ENCODE peak calls at places on chromosomes 1 and 21, in five cellular contexts. One of them, this sample, is unnamed.

GRCh38 chr1:64246294-64246917 is 43.0 kb downstream of the UBE2U start:
- DNase-seq in mesenchymal stem cell: peak; percentile 56
- DNase-seq in H9: no peak
- DNase-seq in H1: no peak
- DNase-seq in neuronal stem cell: peak; percentile 31
- DNase-seq in this sample: peak; percentile 77

GRCh38 chr1:172040466-172040865 is 199.2 kb downstream of the DNM3 start:
- DNase-seq in H9: no peak
- DNase-seq in H1: no peak
- DNase-seq in neuronal stem cell: no peak
- DNase-seq in mesenchymal stem cell: peak; percentile 22
- DNase-seq in this sample: peak; percentile 51

GRCh38 chr1:113456967-113457366 is 66.7 kb downstream of the MAGI3 start:
- DNase-seq in H1: no peak
- DNase-seq in mesenchymal stem cell: peak; percentile 81
- DNase-seq in neuronal stem cell: no peak
- DNase-seq in H9: no peak
- DNase-seq in this sample: no peak

GRCh38 chr1:6148497-6149241 is 31.5 kb downstream of the CHD5 start:
- DNase-seq in neuronal stem cell: peak; percentile 80
- DNase-seq in H1: peak; percentile 93
- DNase-seq in H9: peak; percentile 94
- DNase-seq in mesenchymal stem cell: peak; percentile 11
- DNase-seq in this sample: peak; percentile 8

GRCh38 chr1:234864116-234864515 is 254.1 kb upstream of the IRF2BP2 start:
- DNase-seq in neuronal stem cell: no peak
- DNase-seq in H9: no peak
- DNase-seq in mesenchymal stem cell: no peak
- DNase-seq in H1: no peak
- DNase-seq in this sample: no peak

GRCh38 chr21:38244885-38245869 is 11.6 kb upstream of the KCNJ15 start:
- DNase-seq in neuronal stem cell: no peak
- DNase-seq in H9: no peak
- DNase-seq in mesenchymal stem cell: peak; percentile 93
- DNase-seq in H1: no peak
- DNase-seq in this sample: peak; percentile 51

GRCh38 chr1:228370941-228371740 is 35.5 kb downstream of the TRIM11 start:
- DNase-seq in H1: no peak
- DNase-seq in H9: no peak
- DNase-seq in mesenchymal stem cell: no peak
- DNase-seq in neuronal stem cell: no peak
- DNase-seq in this sample: peak; percentile 51

GRCh38 chr1:239218296-239218695 is 168.1 kb upstream of the CHRM3 start:
- DNase-seq in H9: no peak
- DNase-seq in mesenchymal stem cell: no peak
- DNase-seq in H1: no peak
- DNase-seq in neuronal stem cell: no peak
- DNase-seq in this sample: no peak

GRCh38 chr1:115710859-115711624 is 57.5 kb downstream of the CASQ2 start:
- DNase-seq in H1: no peak
- DNase-seq in mesenchymal stem cell: no peak
- DNase-seq in neuronal stem cell: no peak
- DNase-seq in H9: no peak
- DNase-seq in this sample: peak; percentile 91

GRCh38 chr1:206826409-206826808 is 39.0 kb upstream of the IL20 start:
- DNase-seq in H9: no peak
- DNase-seq in mesenchymal stem cell: peak; percentile 91
- DNase-seq in neuronal stem cell: no peak
- DNase-seq in H1: no peak
- DNase-seq in this sample: no peak

GRCh38 chr1:196433000-196433399 is 175.2 kb downstream of the KCNT2 start:
- DNase-seq in neuronal stem cell: no peak
- DNase-seq in H1: no peak
- DNase-seq in mesenchymal stem cell: peak; percentile 22
- DNase-seq in H9: no peak
- DNase-seq in this sample: no peak

GRCh38 chr1:201517631-201518030 is 10.7 kb upstream of the CSRP1 start:
- DNase-seq in H1: no peak
- DNase-seq in neuronal stem cell: no peak
- DNase-seq in H9: no peak
- DNase-seq in mesenchymal stem cell: no peak
- DNase-seq in this sample: peak; percentile 97

GRCh38 chr1:204065174-204065985 is 7.5 kb upstream of the SOX13 start:
- DNase-seq in mesenchymal stem cell: peak; percentile 61
- DNase-seq in H9: peak; percentile 86
- DNase-seq in neuronal stem cell: peak; percentile 76
- DNase-seq in H1: peak; percentile 75
- DNase-seq in this sample: no peak

GRCh38 chr1:19969898-19970660 is 9.3 kb downstream of the PLA2G2A start:
- DNase-seq in H1: no peak
- DNase-seq in mesenchymal stem cell: no peak
- DNase-seq in H9: no peak
- DNase-seq in neuronal stem cell: no peak
- DNase-seq in this sample: peak; percentile 34

GRCh38 chr1:155529929-155530328 is 32.7 kb downstream of the ASH1L start:
- DNase-seq in H9: no peak
- DNase-seq in neuronal stem cell: no peak
- DNase-seq in mesenchymal stem cell: no peak
- DNase-seq in H1: no peak
- DNase-seq in this sample: no peak

GRCh38 chr1:50970927-50971582 is 1.0 kb downstream of the CDKN2C start:
- DNase-seq in mesenchymal stem cell: peak; percentile 15
- DNase-seq in neuronal stem cell: no peak
- DNase-seq in H9: no peak
- DNase-seq in H1: no peak
- DNase-seq in this sample: no peak

GRCh38 chr21:42263591-42264131 is 44.7 kb downstream of the ABCG1 start:
- DNase-seq in H1: no peak
- DNase-seq in H9: no peak
- DNase-seq in neuronal stem cell: no peak
- DNase-seq in mesenchymal stem cell: no peak
- DNase-seq in this sample: no peak

GRCh38 chr1:193685986-193686385 is 499.6 kb upstream of the B3GALT2 start:
- DNase-seq in H9: no peak
- DNase-seq in H1: no peak
- DNase-seq in mesenchymal stem cell: no peak
- DNase-seq in neuronal stem cell: no peak
- DNase-seq in this sample: no peak

GRCh38 chr1:156114101-156114918 is at the start of gene LMNA:
- DNase-seq in H9: peak; percentile 89
- DNase-seq in neuronal stem cell: no peak
- DNase-seq in H1: peak; percentile 86
- DNase-seq in mesenchymal stem cell: peak; percentile 97
- DNase-seq in this sample: peak; percentile 86

GRCh38 chr1:45327644-45328515 is 1.2 kb downstream of the HPDL start:
- DNase-seq in mesenchymal stem cell: no peak
- DNase-seq in H9: peak; percentile 56
- DNase-seq in H1: peak; percentile 65
- DNase-seq in neuronal stem cell: no peak
- DNase-seq in this sample: no peak

GRCh38 chr1:202189919-202190715 is 3.5 kb upstream of the LGR6 start:
- DNase-seq in mesenchymal stem cell: peak; percentile 46
- DNase-seq in H1: no peak
- DNase-seq in neuronal stem cell: no peak
- DNase-seq in H9: peak; percentile 65
- DNase-seq in this sample: peak; percentile 81

GRCh38 chr1:67084765-67085318 is 30.9 kb upstream of the SLC35D1 start:
- DNase-seq in neuronal stem cell: no peak
- DNase-seq in H9: no peak
- DNase-seq in mesenchymal stem cell: no peak
- DNase-seq in H1: no peak
- DNase-seq in this sample: no peak

GRCh38 chr1:10387611-10388386 is 11.1 kb upstream of the PGD start:
- DNase-seq in H9: no peak
- DNase-seq in mesenchymal stem cell: peak; percentile 66
- DNase-seq in H1: no peak
- DNase-seq in neuronal stem cell: no peak
- DNase-seq in this sample: peak; percentile 81

GRCh38 chr1:244964112-244964971 is 100.0 kb upstream of the HNRNPU start:
- DNase-seq in H1: no peak
- DNase-seq in neuronal stem cell: peak; percentile 9
- DNase-seq in H9: no peak
- DNase-seq in mesenchymal stem cell: peak; percentile 90
- DNase-seq in this sample: peak; percentile 90

GRCh38 chr1:156625436-156626078 is 6.3 kb downstream of the HAPLN2 start:
- DNase-seq in neuronal stem cell: no peak
- DNase-seq in mesenchymal stem cell: peak; percentile 56
- DNase-seq in H9: no peak
- DNase-seq in H1: peak; percentile 84
- DNase-seq in this sample: peak; percentile 69

GRCh38 chr1:70906790-70907189 is 140.8 kb downstream of the PTGER3 start:
- DNase-seq in H1: no peak
- DNase-seq in H9: no peak
- DNase-seq in neuronal stem cell: no peak
- DNase-seq in mesenchymal stem cell: no peak
- DNase-seq in this sample: no peak

GRCh38 chr1:199422206-199422605 is 605.3 kb upstream of the NR5A2 start:
- DNase-seq in H9: peak; percentile 62
- DNase-seq in neuronal stem cell: no peak
- DNase-seq in H1: peak; percentile 45
- DNase-seq in mesenchymal stem cell: peak; percentile 60
- DNase-seq in this sample: peak; percentile 6

GRCh38 chr1:9626201-9626608 is 25.3 kb upstream of the PIK3CD start:
- DNase-seq in mesenchymal stem cell: no peak
- DNase-seq in H9: no peak
- DNase-seq in neuronal stem cell: no peak
- DNase-seq in H1: peak; percentile 39
- DNase-seq in this sample: peak; percentile 90

GRCh38 chr1:169486281-169486904 is 649 bp upstream of the SLC19A2 start:
- DNase-seq in neuronal stem cell: no peak
- DNase-seq in mesenchymal stem cell: peak; percentile 72
- DNase-seq in H9: no peak
- DNase-seq in H1: no peak
- DNase-seq in this sample: peak; percentile 59

DNA sequence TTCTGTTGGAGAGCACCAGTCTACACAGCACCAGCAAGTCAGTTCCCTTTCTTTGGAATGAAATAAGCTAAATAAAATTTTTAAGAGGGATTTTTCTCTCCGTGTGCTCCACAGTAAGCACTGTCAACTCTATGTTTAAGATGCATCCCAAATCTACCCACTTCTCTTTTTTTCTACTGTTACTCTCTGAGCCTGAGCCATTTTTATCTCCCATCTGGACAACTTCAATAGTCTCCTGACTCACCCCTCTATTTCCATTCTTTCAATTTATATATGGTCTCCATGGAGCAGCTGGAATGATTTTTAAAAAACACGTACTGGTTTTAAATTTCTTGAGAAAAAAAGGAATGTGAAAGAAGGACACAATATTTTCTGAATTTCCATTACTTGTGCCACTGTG is 24.7 kb upstream of the CCT8 start:
- DNase-seq in mesenchymal stem cell: peak; percentile 24
- DNase-seq in H9: no peak
- DNase-seq in neuronal stem cell: no peak
- DNase-seq in H1: no peak
- DNase-seq in this sample: no peak
- H2BK12ac ChIP-seq in mesenchymal stem cell: no peak overlapping the region
- H2BK12ac ChIP-seq in H9: no peak overlapping the region
- H2BK12ac ChIP-seq in neuronal stem cell: no peak overlapping the region
- H2BK12ac ChIP-seq in H1: no peak overlapping the region
- H2BK12ac ChIP-seq in this sample: no peak overlapping the region

GRCh38 chr1:25798666-25799345 is 1.2 kb upstream of the SELENON start:
- DNase-seq in H9: no peak
- DNase-seq in mesenchymal stem cell: no peak
- DNase-seq in H1: no peak
- DNase-seq in neuronal stem cell: no peak
- DNase-seq in this sample: no peak

GRCh38 chr1:25799346-25799720 is 660 bp upstream of the SELENON start:
- DNase-seq in H9: no peak
- DNase-seq in H1: no peak
- DNase-seq in mesenchymal stem cell: no peak
- DNase-seq in neuronal stem cell: no peak
- DNase-seq in this sample: no peak

GRCh38 chr1:25797939-25798338 is 2.1 kb upstream of the SELENON start:
- DNase-seq in H9: peak; percentile 84
- DNase-seq in mesenchymal stem cell: peak; percentile 52
- DNase-seq in H1: peak; percentile 84
- DNase-seq in neuronal stem cell: no peak
- DNase-seq in this sample: peak; percentile 40

GRCh38 chr1:25800538-25801377 is 765 bp downstream of the SELENON start:
- DNase-seq in H9: no peak
- DNase-seq in mesenchymal stem cell: no peak
- DNase-seq in neuronal stem cell: no peak
- DNase-seq in H1: peak; percentile 68
- DNase-seq in this sample: no peak

GRCh38 chr1:25799758-25800537 is at the start of gene SELENON:
- DNase-seq in mesenchymal stem cell: peak; percentile 54
- DNase-seq in H1: peak; percentile 87
- DNase-seq in neuronal stem cell: peak; percentile 62
- DNase-seq in H9: peak; percentile 90
- DNase-seq in this sample: peak; percentile 38
- H3K27ac ChIP-seq in mesenchymal stem cell: no peak within 1 kb of the TSS
- H3K27ac ChIP-seq in H1: no peak within 1 kb of the TSS
- H3K27ac ChIP-seq in neuronal stem cell: no peak within 1 kb of the TSS
- H3K27ac ChIP-seq in H9: no peak within 1 kb of the TSS
- H3K27ac ChIP-seq in this sample: no peak within 1 kb of the TSS

GRCh38 chr1:37755951-37756350 is 9.0 kb downstream of the EPHA10 start:
- DNase-seq in H1: no peak
- DNase-seq in mesenchymal stem cell: no peak
- DNase-seq in H9: no peak
- DNase-seq in neuronal stem cell: no peak
- DNase-seq in this sample: no peak

GRCh38 chr1:37752583-37753471 is 12.1 kb downstream of the EPHA10 start:
- DNase-seq in mesenchymal stem cell: peak; percentile 8
- DNase-seq in H1: peak; percentile 73
- DNase-seq in H9: peak; percentile 56
- DNase-seq in neuronal stem cell: no peak
- DNase-seq in this sample: peak; percentile 35

GRCh38 chr1:37752213-37752582 is 12.7 kb downstream of the EPHA10 start:
- DNase-seq in H1: peak; percentile 48
- DNase-seq in mesenchymal stem cell: no peak
- DNase-seq in neuronal stem cell: no peak
- DNase-seq in H9: no peak
- DNase-seq in this sample: no peak

GRCh38 chr1:37755290-37755689 is 9.6 kb downstream of the EPHA10 start:
- DNase-seq in neuronal stem cell: no peak
- DNase-seq in mesenchymal stem cell: no peak
- DNase-seq in H1: no peak
- DNase-seq in H9: no peak
- DNase-seq in this sample: no peak

GRCh38 chr1:37753473-37754321 is 11.2 kb downstream of the EPHA10 start:
- DNase-seq in mesenchymal stem cell: no peak
- DNase-seq in H1: peak; percentile 65
- DNase-seq in H9: no peak
- DNase-seq in neuronal stem cell: no peak
- DNase-seq in this sample: no peak
- H3K27me3 ChIP-seq in mesenchymal stem cell: peaks cover 66% of the 10 kb centered on the region
- H3K27me3 ChIP-seq in H1: peaks cover 67% of the 10 kb centered on the region
- H3K27me3 ChIP-seq in H9: peaks cover 33% of the 10 kb centered on the region
- H3K27me3 ChIP-seq in neuronal stem cell: peaks cover 16% of the 10 kb centered on the region
- H3K27me3 ChIP-seq in this sample: peaks cover 44% of the 10 kb centered on the region

DNA sequence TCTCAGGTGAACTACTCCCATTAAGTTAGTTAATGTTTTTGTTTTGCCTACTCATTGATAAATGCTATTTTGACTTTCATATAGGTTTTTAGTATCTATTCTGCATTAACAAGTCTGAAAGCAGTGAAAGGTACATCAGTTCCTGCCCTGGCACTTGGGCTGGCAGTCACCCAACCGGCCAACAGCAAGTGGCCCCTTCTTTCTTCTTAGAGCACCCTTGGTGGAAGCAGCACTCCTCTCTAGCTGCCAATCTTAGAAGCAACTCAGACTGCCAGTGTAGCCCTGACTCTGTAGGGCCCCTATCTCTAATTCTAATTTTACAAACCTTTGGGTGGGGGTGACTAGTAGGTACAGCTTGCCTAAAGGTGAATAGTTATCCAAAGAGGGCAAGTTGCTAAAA is 155.7 kb downstream of the FGGY start:
- DNase-seq in H1: no peak
- DNase-seq in mesenchymal stem cell: no peak
- DNase-seq in H9: no peak
- DNase-seq in neuronal stem cell: no peak
- DNase-seq in this sample: no peak
- H2BK12ac ChIP-seq in H1: no peak overlapping the region
- H2BK12ac ChIP-seq in mesenchymal stem cell: peak overlapping the region; percentile 29
- H2BK12ac ChIP-seq in H9: no peak overlapping the region
- H2BK12ac ChIP-seq in neuronal stem cell: no peak overlapping the region
- H2BK12ac ChIP-seq in this sample: peak overlapping the region; percentile 99

This sample was measured in trophoblast cell.